ENCODE peak calls at places on chromosomes 2 and 18, in nine cellular contexts. One of them, this sample, is unnamed.

GRCh38 chr2:241896746-241897201 is 27.2 kb downstream of the RTP5 start:
- DNase-seq in upper lobe of right lung: peak
- DNase-seq in vagina: no peak
- DNase-seq in WERI-Rb-1: no peak
- DNase-seq in lung: no peak
- DNase-seq in OCI-LY7: no peak
- DNase-seq in mammary epithelial cell: no peak
- DNase-seq in brain microvascular endothelial cell: no peak
- DNase-seq in HCT116: no peak
- DNase-seq in this sample: peak

GRCh38 chr2:239110595-239111048 is 262.7 kb downstream of the TWIST2 start:
- DNase-seq in upper lobe of right lung: no peak
- DNase-seq in vagina: no peak
- DNase-seq in WERI-Rb-1: no peak
- DNase-seq in lung: no peak
- DNase-seq in OCI-LY7: no peak
- DNase-seq in mammary epithelial cell: no peak
- DNase-seq in brain microvascular endothelial cell: no peak
- DNase-seq in HCT116: no peak
- DNase-seq in this sample: no peak

GRCh38 chr2:46065152-46065551 is 232.1 kb upstream of the EPAS1 start:
- DNase-seq in upper lobe of right lung: no peak
- DNase-seq in vagina: no peak
- DNase-seq in WERI-Rb-1: no peak
- DNase-seq in lung: no peak
- DNase-seq in OCI-LY7: no peak
- DNase-seq in mammary epithelial cell: no peak
- DNase-seq in brain microvascular endothelial cell: peak
- DNase-seq in HCT116: no peak
- DNase-seq in this sample: no peak

GRCh38 chr2:204749319-204749718 is 204.0 kb downstream of the PARD3B start:
- DNase-seq in upper lobe of right lung: no peak
- DNase-seq in vagina: no peak
- DNase-seq in WERI-Rb-1: no peak
- DNase-seq in lung: no peak
- DNase-seq in OCI-LY7: no peak
- DNase-seq in mammary epithelial cell: peak
- DNase-seq in brain microvascular endothelial cell: peak
- DNase-seq in HCT116: no peak
- DNase-seq in this sample: no peak

GRCh38 chr2:98757904-98758421 is 27.0 kb upstream of the MGAT4A start:
- DNase-seq in upper lobe of right lung: peak
- DNase-seq in vagina: no peak
- DNase-seq in WERI-Rb-1: no peak
- DNase-seq in lung: peak
- DNase-seq in OCI-LY7: peak
- DNase-seq in mammary epithelial cell: peak
- DNase-seq in brain microvascular endothelial cell: peak
- DNase-seq in HCT116: peak
- DNase-seq in this sample: no peak

GRCh38 chr2:150477347-150477746 is 10.1 kb downstream of the RND3 start:
- DNase-seq in upper lobe of right lung: no peak
- DNase-seq in vagina: no peak
- DNase-seq in WERI-Rb-1: peak
- DNase-seq in lung: no peak
- DNase-seq in OCI-LY7: no peak
- DNase-seq in mammary epithelial cell: no peak
- DNase-seq in brain microvascular endothelial cell: no peak
- DNase-seq in HCT116: no peak
- DNase-seq in this sample: no peak

GRCh38 chr2:36389081-36389480 is 33.5 kb downstream of the CRIM1 start:
- DNase-seq in upper lobe of right lung: no peak
- DNase-seq in vagina: no peak
- DNase-seq in WERI-Rb-1: no peak
- DNase-seq in lung: no peak
- DNase-seq in OCI-LY7: no peak
- DNase-seq in mammary epithelial cell: no peak
- DNase-seq in brain microvascular endothelial cell: peak
- DNase-seq in HCT116: no peak
- DNase-seq in this sample: no peak

GRCh38 chr18:34223893-34224422 is 755 bp downstream of the NOL4 start:
- DNase-seq in upper lobe of right lung: no peak
- DNase-seq in vagina: no peak
- DNase-seq in WERI-Rb-1: no peak
- DNase-seq in lung: no peak
- DNase-seq in OCI-LY7: no peak
- DNase-seq in mammary epithelial cell: no peak
- DNase-seq in brain microvascular endothelial cell: no peak
- DNase-seq in HCT116: no peak
- DNase-seq in this sample: no peak

DNA sequence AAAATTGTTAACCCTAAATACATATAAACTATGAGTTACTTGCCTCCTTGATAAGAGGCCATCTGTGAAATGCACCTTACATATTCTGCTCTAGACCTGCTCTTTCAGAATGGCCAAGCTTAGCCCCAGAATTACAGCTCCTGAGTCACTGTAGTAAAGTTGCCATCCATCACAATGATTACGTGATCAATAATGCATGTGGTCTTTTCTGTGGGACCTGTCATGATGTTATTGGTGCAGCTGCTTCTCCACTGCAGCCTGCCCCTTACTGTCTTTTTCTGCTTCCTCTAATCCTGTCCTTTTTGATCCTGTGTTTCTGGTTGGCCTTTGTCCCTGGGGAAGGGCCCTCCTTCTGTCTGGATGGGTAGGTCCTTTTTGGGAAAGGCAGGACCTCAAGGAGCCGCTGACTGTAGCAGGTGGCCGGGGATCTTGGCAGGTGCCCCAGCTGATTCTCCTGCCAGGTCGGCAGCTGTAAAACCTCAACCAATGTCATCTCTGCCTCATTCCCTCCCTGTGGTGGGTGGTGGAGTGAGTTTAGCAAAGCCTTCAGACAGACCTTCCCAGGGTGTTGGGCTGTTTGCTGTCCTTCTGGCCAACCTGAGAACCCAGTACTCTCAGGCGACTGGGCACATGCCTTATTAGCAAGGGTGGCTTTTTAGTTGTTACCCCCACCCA is 126.2 kb upstream of the EML6 start:
- DNase-seq in upper lobe of right lung: no peak
- DNase-seq in vagina: no peak
- DNase-seq in WERI-Rb-1: no peak
- DNase-seq in lung: no peak
- DNase-seq in OCI-LY7: peak
- DNase-seq in mammary epithelial cell: no peak
- DNase-seq in brain microvascular endothelial cell: no peak
- DNase-seq in HCT116: no peak
- DNase-seq in this sample: no peak
- H3K27ac ChIP-seq in upper lobe of right lung: no peak
- H3K27ac ChIP-seq in vagina: peak
- H3K27ac ChIP-seq in WERI-Rb-1: no peak
- H3K27ac ChIP-seq in lung: peak
- H3K27ac ChIP-seq in OCI-LY7: no peak
- H3K27ac ChIP-seq in mammary epithelial cell: no peak
- H3K27ac ChIP-seq in brain microvascular endothelial cell: no peak
- H3K27ac ChIP-seq in HCT116: no peak
- H3K27ac ChIP-seq in this sample: peak

GRCh38 chr2:109317471-109318090 is 188.6 kb downstream of the SH3RF3 start:
- DNase-seq in upper lobe of right lung: no peak
- DNase-seq in vagina: no peak
- DNase-seq in WERI-Rb-1: no peak
- DNase-seq in lung: no peak
- DNase-seq in OCI-LY7: no peak
- DNase-seq in mammary epithelial cell: no peak
- DNase-seq in brain microvascular endothelial cell: no peak
- DNase-seq in HCT116: no peak
- DNase-seq in this sample: no peak

GRCh38 chr2:109321570-109321969 is 192.6 kb downstream of the SH3RF3 start:
- DNase-seq in upper lobe of right lung: no peak
- DNase-seq in vagina: no peak
- DNase-seq in WERI-Rb-1: no peak
- DNase-seq in lung: no peak
- DNase-seq in OCI-LY7: no peak
- DNase-seq in mammary epithelial cell: no peak
- DNase-seq in brain microvascular endothelial cell: no peak
- DNase-seq in HCT116: no peak
- DNase-seq in this sample: no peak

GRCh38 chr2:109320195-109320935 is 191.4 kb downstream of the SH3RF3 start:
- DNase-seq in upper lobe of right lung: no peak
- DNase-seq in vagina: no peak
- DNase-seq in WERI-Rb-1: no peak
- DNase-seq in lung: no peak
- DNase-seq in OCI-LY7: no peak
- DNase-seq in mammary epithelial cell: no peak
- DNase-seq in brain microvascular endothelial cell: peak
- DNase-seq in HCT116: no peak
- DNase-seq in this sample: no peak

GRCh38 chr2:109318150-109318948 is 189.3 kb downstream of the SH3RF3 start:
- DNase-seq in upper lobe of right lung: peak
- DNase-seq in vagina: no peak
- DNase-seq in WERI-Rb-1: no peak
- DNase-seq in lung: peak
- DNase-seq in OCI-LY7: no peak
- DNase-seq in mammary epithelial cell: no peak
- DNase-seq in brain microvascular endothelial cell: peak
- DNase-seq in HCT116: no peak
- DNase-seq in this sample: peak

DNA sequence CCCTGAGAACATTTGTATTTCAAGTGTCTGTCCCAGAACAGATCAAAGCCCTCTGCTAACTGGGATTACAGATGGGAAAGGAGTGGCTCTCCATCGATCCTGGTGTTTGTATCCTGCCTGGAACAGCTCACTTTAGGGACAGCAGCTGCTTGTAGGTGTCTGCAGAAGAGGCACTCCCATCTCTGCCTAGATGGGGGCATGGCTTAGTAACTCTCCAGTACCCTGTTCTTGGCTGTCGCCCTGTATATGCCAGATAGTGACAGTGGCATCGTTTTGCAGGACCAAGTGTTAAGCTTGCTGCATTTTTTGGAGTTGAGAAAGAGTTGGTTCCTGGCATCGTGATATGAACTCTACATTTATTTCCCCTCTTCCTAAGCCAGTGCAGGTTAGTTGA is 189.9 kb downstream of the SH3RF3 start:
- DNase-seq in upper lobe of right lung: no peak
- DNase-seq in vagina: no peak
- DNase-seq in WERI-Rb-1: no peak
- DNase-seq in lung: no peak
- DNase-seq in OCI-LY7: no peak
- DNase-seq in mammary epithelial cell: no peak
- DNase-seq in brain microvascular endothelial cell: no peak
- DNase-seq in HCT116: no peak
- DNase-seq in this sample: no peak
- H3K4me3 ChIP-seq in upper lobe of right lung: no peak
- H3K4me3 ChIP-seq in vagina: no peak
- H3K4me3 ChIP-seq in WERI-Rb-1: no peak
- H3K4me3 ChIP-seq in lung: no peak
- H3K4me3 ChIP-seq in OCI-LY7: no peak
- H3K4me3 ChIP-seq in mammary epithelial cell: no peak
- H3K4me3 ChIP-seq in brain microvascular endothelial cell: no peak
- H3K4me3 ChIP-seq in HCT116: no peak
- H3K4me3 ChIP-seq in this sample: peak

GRCh38 chr2:187453078-187453641 is 5.1 kb upstream of the CALCRL start:
- DNase-seq in upper lobe of right lung: no peak
- DNase-seq in vagina: no peak
- DNase-seq in WERI-Rb-1: no peak
- DNase-seq in lung: no peak
- DNase-seq in OCI-LY7: no peak
- DNase-seq in mammary epithelial cell: no peak
- DNase-seq in brain microvascular endothelial cell: no peak
- DNase-seq in HCT116: peak
- DNase-seq in this sample: no peak
- TF ChIP-seq CTCF in upper lobe of right lung: peak
- TF ChIP-seq CTCF in vagina: peak
- TF ChIP-seq CTCF in WERI-Rb-1: no peak
- TF ChIP-seq CTCF in lung: no peak
- TF ChIP-seq CTCF in OCI-LY7: peak
- TF ChIP-seq CTCF in mammary epithelial cell: no peak
- TF ChIP-seq CTCF in brain microvascular endothelial cell: peak
- TF ChIP-seq CTCF in HCT116: peak
- TF ChIP-seq CTCF in this sample: no peak

GRCh38 chr18:58601468-58602266 is 27.2 kb downstream of the ALPK2 start:
- DNase-seq in upper lobe of right lung: no peak
- DNase-seq in vagina: no peak
- DNase-seq in WERI-Rb-1: no peak
- DNase-seq in lung: no peak
- DNase-seq in OCI-LY7: no peak
- DNase-seq in mammary epithelial cell: no peak
- DNase-seq in brain microvascular endothelial cell: no peak
- DNase-seq in HCT116: no peak
- DNase-seq in this sample: no peak

GRCh38 chr18:58606236-58606635 is 22.7 kb downstream of the ALPK2 start:
- DNase-seq in upper lobe of right lung: no peak
- DNase-seq in vagina: no peak
- DNase-seq in WERI-Rb-1: no peak
- DNase-seq in lung: no peak
- DNase-seq in OCI-LY7: no peak
- DNase-seq in mammary epithelial cell: peak
- DNase-seq in brain microvascular endothelial cell: no peak
- DNase-seq in HCT116: no peak
- DNase-seq in this sample: no peak

GRCh38 chr18:58605027-58606020 is 23.6 kb downstream of the ALPK2 start:
- DNase-seq in upper lobe of right lung: no peak
- DNase-seq in vagina: no peak
- DNase-seq in WERI-Rb-1: no peak
- DNase-seq in lung: no peak
- DNase-seq in OCI-LY7: no peak
- DNase-seq in mammary epithelial cell: peak
- DNase-seq in brain microvascular endothelial cell: peak
- DNase-seq in HCT116: peak
- DNase-seq in this sample: no peak

GRCh38 chr18:58604301-58604700 is 24.6 kb downstream of the ALPK2 start:
- DNase-seq in upper lobe of right lung: no peak
- DNase-seq in vagina: no peak
- DNase-seq in WERI-Rb-1: no peak
- DNase-seq in lung: no peak
- DNase-seq in OCI-LY7: no peak
- DNase-seq in mammary epithelial cell: no peak
- DNase-seq in brain microvascular endothelial cell: no peak
- DNase-seq in HCT116: no peak
- DNase-seq in this sample: no peak

DNA sequence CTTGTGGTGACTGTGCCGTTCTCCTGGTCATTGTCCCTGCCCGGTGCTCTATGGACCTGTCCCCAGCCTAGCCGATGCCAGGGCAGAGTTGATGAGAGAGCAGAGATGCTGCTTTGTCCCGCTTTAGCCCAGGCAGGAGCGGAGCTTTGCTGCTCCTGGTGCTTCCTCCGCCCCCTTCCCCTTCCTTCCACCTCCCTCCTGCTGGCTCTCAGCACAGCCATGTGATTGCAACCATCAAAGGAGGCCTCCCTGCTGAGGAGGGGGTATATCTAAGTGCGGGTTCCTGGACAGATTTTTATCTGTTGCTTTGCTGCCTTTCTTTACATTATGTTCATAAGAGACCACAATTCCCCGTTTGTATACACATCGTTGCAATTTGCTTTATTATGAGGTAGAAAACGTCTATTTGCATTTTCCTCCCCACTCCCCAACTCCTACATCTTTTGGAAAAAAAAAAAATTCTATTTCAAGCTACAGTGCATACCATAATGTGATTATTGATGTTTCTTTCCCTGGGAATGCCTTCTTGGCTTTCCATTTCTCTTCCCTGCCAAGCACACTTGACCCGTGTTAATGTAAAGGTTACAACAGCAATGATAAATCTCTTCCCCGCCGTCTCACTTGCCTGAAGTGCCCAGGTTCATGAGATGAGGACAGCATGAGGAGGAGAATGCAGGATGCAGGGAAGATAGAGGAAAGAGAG is 25.4 kb downstream of the ALPK2 start:
- DNase-seq in upper lobe of right lung: no peak
- DNase-seq in vagina: no peak
- DNase-seq in WERI-Rb-1: no peak
- DNase-seq in lung: no peak
- DNase-seq in OCI-LY7: no peak
- DNase-seq in mammary epithelial cell: no peak
- DNase-seq in brain microvascular endothelial cell: no peak
- DNase-seq in HCT116: no peak
- DNase-seq in this sample: no peak
- H3K27ac ChIP-seq in upper lobe of right lung: no peak
- H3K27ac ChIP-seq in vagina: no peak
- H3K27ac ChIP-seq in WERI-Rb-1: no peak
- H3K27ac ChIP-seq in lung: no peak
- H3K27ac ChIP-seq in OCI-LY7: no peak
- H3K27ac ChIP-seq in mammary epithelial cell: no peak
- H3K27ac ChIP-seq in brain microvascular endothelial cell: no peak
- H3K27ac ChIP-seq in HCT116: no peak
- H3K27ac ChIP-seq in this sample: no peak

This sample was measured in coronary artery.